ENCODE peak calls at places on chromosomes 16 and 17, in five cellular contexts. One of them, this sample, is unnamed.
A peak's percentile ranks its signal among the peaks of the same experiment; 100 is the strongest.

GRCh38 chr17:19905514-19905913 is 37.8 kb upstream of the ULK2 start:
- ATAC-seq in A549: no peak
- ATAC-seq in upper lobe of left lung: no peak
- ATAC-seq in GM12878: no peak
- ATAC-seq in K562: no peak
- ATAC-seq in this sample: no peak

GRCh38 chr16:9854665-9855064 is 327.6 kb downstream of the GRIN2A start:
- ATAC-seq in A549: no peak
- ATAC-seq in upper lobe of left lung: no peak
- ATAC-seq in GM12878: no peak
- ATAC-seq in K562: no peak
- ATAC-seq in this sample: no peak

GRCh38 chr17:75641343-75641742 is 8.1 kb downstream of the SMIM5 start:
- ATAC-seq in A549: no peak
- ATAC-seq in upper lobe of left lung: no peak
- ATAC-seq in GM12878: no peak
- ATAC-seq in K562: no peak
- ATAC-seq in this sample: no peak

GRCh38 chr16:4064950-4065352 is 51.3 kb downstream of the ADCY9 start:
- ATAC-seq in A549: no peak
- ATAC-seq in upper lobe of left lung: peak; percentile 43
- ATAC-seq in GM12878: no peak
- ATAC-seq in K562: no peak
- ATAC-seq in this sample: no peak

GRCh38 chr17:77528516-77529327 is 388.0 kb downstream of the SEC14L1 start:
- ATAC-seq in A549: peak; percentile 83
- ATAC-seq in upper lobe of left lung: no peak
- ATAC-seq in GM12878: no peak
- ATAC-seq in K562: no peak
- ATAC-seq in this sample: no peak

GRCh38 chr17:16439303-16439791 is 24.0 kb downstream of the TRPV2 start:
- ATAC-seq in A549: no peak
- ATAC-seq in upper lobe of left lung: no peak
- ATAC-seq in GM12878: peak; percentile 6
- ATAC-seq in K562: no peak
- ATAC-seq in this sample: no peak

GRCh38 chr16:28090646-28091377 is 27.3 kb upstream of the GSG1L start:
- ATAC-seq in A549: peak; percentile 9
- ATAC-seq in upper lobe of left lung: no peak
- ATAC-seq in GM12878: no peak
- ATAC-seq in K562: peak; percentile 82
- ATAC-seq in this sample: no peak

GRCh38 chr17:57584050-57584551 is 161.0 kb downstream of the CCDC182 start:
- ATAC-seq in A549: no peak
- ATAC-seq in upper lobe of left lung: no peak
- ATAC-seq in GM12878: no peak
- ATAC-seq in K562: no peak
- ATAC-seq in this sample: no peak

GRCh38 chr16:10521681-10522274 is 58.6 kb downstream of the EMP2 start:
- ATAC-seq in A549: peak; percentile 83
- ATAC-seq in upper lobe of left lung: no peak
- ATAC-seq in GM12878: peak; percentile 91
- ATAC-seq in K562: peak; percentile 88
- ATAC-seq in this sample: peak; percentile 76

GRCh38 chr16:15954814-15955151 is 5.4 kb downstream of the ABCC1 start:
- ATAC-seq in A549: no peak
- ATAC-seq in upper lobe of left lung: peak; percentile 51
- ATAC-seq in GM12878: no peak
- ATAC-seq in K562: no peak
- ATAC-seq in this sample: peak; percentile 32

GRCh38 chr16:70594569-70594968 is 51.8 kb upstream of the IL34 start:
- ATAC-seq in A549: no peak
- ATAC-seq in upper lobe of left lung: peak; percentile 79
- ATAC-seq in GM12878: no peak
- ATAC-seq in K562: no peak
- ATAC-seq in this sample: peak; percentile 59

GRCh38 chr17:28326114-28326513 is 7.1 kb downstream of the TMEM97 start:
- ATAC-seq in A549: no peak
- ATAC-seq in upper lobe of left lung: no peak
- ATAC-seq in GM12878: no peak
- ATAC-seq in K562: no peak
- ATAC-seq in this sample: no peak

GRCh38 chr17:28324272-28324745 is 5.3 kb downstream of the TMEM97 start:
- ATAC-seq in A549: peak; percentile 31
- ATAC-seq in upper lobe of left lung: no peak
- ATAC-seq in GM12878: no peak
- ATAC-seq in K562: no peak
- ATAC-seq in this sample: no peak

GRCh38 chr17:28327031-28327607 is 8.1 kb downstream of the TMEM97 start:
- ATAC-seq in A549: no peak
- ATAC-seq in upper lobe of left lung: no peak
- ATAC-seq in GM12878: peak; percentile 92
- ATAC-seq in K562: no peak
- ATAC-seq in this sample: no peak

GRCh38 chr17:28325221-28325620 is 6.2 kb downstream of the TMEM97 start:
- ATAC-seq in A549: no peak
- ATAC-seq in upper lobe of left lung: no peak
- ATAC-seq in GM12878: no peak
- ATAC-seq in K562: no peak
- ATAC-seq in this sample: no peak

GRCh38 chr17:28324776-28325175 is 5.8 kb downstream of the TMEM97 start:
- ATAC-seq in A549: no peak
- ATAC-seq in upper lobe of left lung: no peak
- ATAC-seq in GM12878: no peak
- ATAC-seq in K562: no peak
- ATAC-seq in this sample: no peak
- H3K4me3 ChIP-seq in A549: no peak overlapping the region
- H3K4me3 ChIP-seq in upper lobe of left lung: no peak overlapping the region
- H3K4me3 ChIP-seq in GM12878: no peak overlapping the region
- H3K4me3 ChIP-seq in K562: no peak overlapping the region
- H3K4me3 ChIP-seq in this sample: no peak overlapping the region

GRCh38 chr16:68574479-68574878 is 35.4 kb downstream of the ZFP90 start:
- ATAC-seq in A549: no peak
- ATAC-seq in upper lobe of left lung: no peak
- ATAC-seq in GM12878: no peak
- ATAC-seq in K562: no peak
- ATAC-seq in this sample: no peak

GRCh38 chr16:68575082-68575481 is 36.0 kb downstream of the ZFP90 start:
- ATAC-seq in A549: no peak
- ATAC-seq in upper lobe of left lung: no peak
- ATAC-seq in GM12878: no peak
- ATAC-seq in K562: no peak
- ATAC-seq in this sample: no peak

DNA sequence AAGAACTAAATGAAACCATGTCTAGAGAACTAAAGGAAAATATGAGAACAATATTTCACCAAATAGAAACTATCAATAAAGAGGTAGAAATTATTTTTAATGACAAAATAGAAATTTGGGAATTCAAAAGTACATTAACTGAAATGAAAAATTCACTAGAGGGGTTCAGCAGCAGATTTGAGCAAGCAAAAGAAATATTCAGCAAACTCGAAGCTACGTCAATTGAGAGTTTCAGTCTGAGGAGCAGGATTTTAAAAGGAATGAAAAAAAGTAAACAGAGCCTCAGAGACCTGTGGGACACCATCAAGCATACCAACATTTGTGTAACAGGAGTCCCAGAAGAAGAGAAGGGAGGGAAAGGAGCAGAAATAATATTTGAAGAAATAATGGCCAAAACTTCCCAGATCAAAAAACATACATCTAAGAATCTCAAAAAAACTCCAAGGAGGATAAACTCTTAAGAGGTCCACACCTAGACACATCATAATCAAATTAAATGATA is 38.3 kb downstream of the ZFP90 start:
- ATAC-seq in A549: no peak
- ATAC-seq in upper lobe of left lung: no peak
- ATAC-seq in GM12878: no peak
- ATAC-seq in K562: no peak
- ATAC-seq in this sample: no peak
- H3K9me3 ChIP-seq in A549: peaks cover 79% of the 10 kb centered on the region
- H3K9me3 ChIP-seq in upper lobe of left lung: peaks cover 83% of the 10 kb centered on the region
- H3K9me3 ChIP-seq in GM12878: peaks cover 9% of the 10 kb centered on the region
- H3K9me3 ChIP-seq in K562: peaks cover under 1% of the 10 kb centered on the region
- H3K9me3 ChIP-seq in this sample: peaks cover 98% of the 10 kb centered on the region

GRCh38 chr17:44875761-44876160 is 23.5 kb downstream of the EFTUD2 start:
- ATAC-seq in A549: no peak
- ATAC-seq in upper lobe of left lung: no peak
- ATAC-seq in GM12878: no peak
- ATAC-seq in K562: no peak
- ATAC-seq in this sample: no peak

GRCh38 chr17:44877121-44877520 is 22.1 kb downstream of the EFTUD2 start:
- ATAC-seq in A549: no peak
- ATAC-seq in upper lobe of left lung: no peak
- ATAC-seq in GM12878: no peak
- ATAC-seq in K562: no peak
- ATAC-seq in this sample: no peak

GRCh38 chr17:44867841-44868240 is 20.2 kb downstream of the HIGD1B start:
- ATAC-seq in A549: no peak
- ATAC-seq in upper lobe of left lung: no peak
- ATAC-seq in GM12878: no peak
- ATAC-seq in K562: no peak
- ATAC-seq in this sample: peak; percentile 30

GRCh38 chr17:44871546-44871945 is 23.9 kb downstream of the HIGD1B start:
- ATAC-seq in A549: no peak
- ATAC-seq in upper lobe of left lung: no peak
- ATAC-seq in GM12878: no peak
- ATAC-seq in K562: no peak
- ATAC-seq in this sample: no peak

GRCh38 chr17:44872131-44872768 is 24.6 kb downstream of the HIGD1B start:
- ATAC-seq in A549: peak; percentile 30
- ATAC-seq in upper lobe of left lung: peak; percentile 16
- ATAC-seq in GM12878: no peak
- ATAC-seq in K562: no peak
- ATAC-seq in this sample: peak; percentile 91
- TF ChIP-seq EP300 in A549: no peak
- TF ChIP-seq EP300 in upper lobe of left lung: no peak
- TF ChIP-seq EP300 in GM12878: no peak
- TF ChIP-seq EP300 in K562: no peak
- TF ChIP-seq EP300 in this sample: no peak

GRCh38 chr16:66554021-66554420 is 1.6 kb downstream of the CKLF start:
- ATAC-seq in A549: no peak
- ATAC-seq in upper lobe of left lung: no peak
- ATAC-seq in GM12878: no peak
- ATAC-seq in K562: no peak
- ATAC-seq in this sample: no peak
- H3K4me3 ChIP-seq in A549: no peak overlapping the region
- H3K4me3 ChIP-seq in upper lobe of left lung: no peak overlapping the region
- H3K4me3 ChIP-seq in GM12878: no peak overlapping the region
- H3K4me3 ChIP-seq in K562: peak overlapping the region; percentile 48
- H3K4me3 ChIP-seq in this sample: peak overlapping the region; percentile 70

GRCh38 chr16:20320178-20320577 is 7.1 kb downstream of the GP2 start:
- ATAC-seq in A549: no peak
- ATAC-seq in upper lobe of left lung: no peak
- ATAC-seq in GM12878: no peak
- ATAC-seq in K562: no peak
- ATAC-seq in this sample: no peak
- H3K9me3 ChIP-seq in A549: no peaks in the 10 kb centered on the region
- H3K9me3 ChIP-seq in upper lobe of left lung: no peaks in the 10 kb centered on the region
- H3K9me3 ChIP-seq in GM12878: no peaks in the 10 kb centered on the region
- H3K9me3 ChIP-seq in K562: no peaks in the 10 kb centered on the region
- H3K9me3 ChIP-seq in this sample: no peaks in the 10 kb centered on the region